ENCODE peak calls at places on chromosomes 4 and X, in five cellular contexts. H is fibroblast of lung, E is suprapubic skin, L is tibial nerve, A is HepG2. K is an unnamed sample.

GRCh38 chr4:168453146-168453545 is 27.1 kb downstream of the DDX60L start:
- DNase-seq in E (no peak), L (no peak), H (no peak), A (no peak), K (no peak)

GRCh38 chr4:186445040-186445439 is 110.3 kb downstream of the MTNR1A start:
- DNase-seq in L (no peak), H (no peak), A (no peak), E (no peak), K (no peak)

GRCh38 chr4:55830048-55830447 is 10.5 kb downstream of the EXOC1L start:
- DNase-seq in E (no peak), A (no peak), L (no peak), H (no peak), K (no peak)

GRCh38 chrX:130529531-130529930 is 127.7 kb downstream of the RBMX2 start:
- DNase-seq in H (no peak), A (no peak), L (no peak), E (no peak), K (no peak)

GRCh38 chr4:124640037-124640730 is 72.3 kb downstream of the ANKRD50 start:
- DNase-seq in L (no peak), A (no peak), E (no peak), H (peak; percentile 88), K (no peak)

GRCh38 chr4:102500371-102501175 is 586 bp upstream of the NFKB1 start:
- DNase-seq in A (peak; percentile 24), H (peak; percentile 58), L (peak; percentile 36), E (peak; percentile 80), K (peak; percentile 55)

GRCh38 chrX:97685753-97686152 is 802.0 kb downstream of the RPA4 start:
- DNase-seq in H (peak; percentile 47), A (peak; percentile 11), L (no peak), E (no peak), K (no peak)

GRCh38 chr4:88104902-88105610 is 53.4 kb downstream of the ABCG2 start:
- DNase-seq in A (no peak), E (no peak), H (peak; percentile 69), L (no peak), K (no peak)

GRCh38 chr4:128770807-128771206 is 38.7 kb upstream of the JADE1 start:
- DNase-seq in L (no peak), E (no peak), A (no peak), H (no peak), K (no peak)

GRCh38 chr4:25817059-25817681 is 45.6 kb downstream of the SEL1L3 start:
- DNase-seq in L (no peak), H (peak; percentile 46), A (no peak), E (no peak), K (no peak)

GRCh38 chr4:22534374-22534773 is 18.5 kb upstream of the ADGRA3 start:
- DNase-seq in H (no peak), E (no peak), A (no peak), L (no peak), K (no peak)

GRCh38 chr4:78022517-78022916 is 34.6 kb upstream of the FRAS1 start:
- DNase-seq in A (no peak), L (no peak), H (no peak), E (no peak), K (no peak)

GRCh38 chr4:95507147-95507546 is 41.6 kb downstream of the UNC5C start:
- DNase-seq in L (no peak), A (no peak), H (peak; percentile 26), E (no peak), K (no peak)

GRCh38 chr4:58649236-58649635 is 1539.1 kb upstream of the IGFBP7 start:
- DNase-seq in L (no peak), A (no peak), H (no peak), E (no peak), K (no peak)

GRCh38 chr4:22874334-22874912 is 181.7 kb downstream of the GBA3 start:
- DNase-seq in E (no peak), L (no peak), A (no peak), H (no peak), K (no peak)

GRCh38 chrX:115547448-115547847 is 13.5 kb upstream of the PLS3 start:
- DNase-seq in H (no peak), A (peak; percentile 7), L (no peak), E (no peak), K (no peak)

GRCh38 chr4:145097331-145097820 is 620 bp downstream of the ANAPC10 start:
- DNase-seq in A (no peak), E (no peak), L (no peak), H (no peak), K (no peak)

GRCh38 chr4:47536956-47537355 is 51.9 kb downstream of the ATP10D start:
- DNase-seq in A (no peak), L (no peak), E (no peak), H (peak; percentile 16), K (no peak)
- H3K36me3 ChIP-seq in A (no peaks in the 10 kb centered on the region), L (no peaks in the 10 kb centered on the region), E (peaks cover 28% of the 10 kb centered on the region), H (no peaks in the 10 kb centered on the region), K (no peaks in the 10 kb centered on the region)

GRCh38 chrX:10083809-10084208 is 73.0 kb upstream of the CLCN4 start:
- DNase-seq in H (no peak), L (no peak), A (no peak), E (no peak), K (no peak)
- H3K4me1 ChIP-seq in H (no peaks in the 10 kb centered on the region), L (no peaks in the 10 kb centered on the region), A (peaks cover 23% of the 10 kb centered on the region), E (peaks cover 25% of the 10 kb centered on the region), K (peaks cover 3% of the 10 kb centered on the region)

DNA sequence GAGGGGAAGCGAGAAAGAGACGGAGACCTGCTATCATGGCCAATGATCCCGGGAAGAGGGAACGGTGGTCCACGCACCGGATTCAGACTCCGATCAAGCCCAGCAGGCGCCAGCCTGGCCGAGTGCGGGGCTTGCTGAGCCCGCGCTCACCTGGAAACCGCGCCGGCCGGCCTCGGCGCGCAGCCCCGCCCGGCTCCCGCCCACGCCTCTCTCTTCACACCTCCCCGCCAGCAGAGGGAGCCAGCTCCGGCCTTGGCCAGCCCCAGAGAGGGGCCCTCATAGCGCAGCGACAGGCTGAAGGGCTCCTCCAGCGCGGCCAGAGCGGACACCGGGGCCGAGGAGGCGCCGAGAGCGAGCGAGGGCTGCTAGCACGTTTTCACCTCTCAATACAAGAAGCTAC is 36.8 kb upstream of the SPANXN2 start:
- DNase-seq in L (no peak), A (no peak), E (no peak), H (no peak), K (no peak)
- H3K9me3 ChIP-seq in L (no peaks in the 10 kb centered on the region), A (peaks cover 62% of the 10 kb centered on the region), E (no peaks in the 10 kb centered on the region), H (no peaks in the 10 kb centered on the region), K (no peaks in the 10 kb centered on the region)

DNA sequence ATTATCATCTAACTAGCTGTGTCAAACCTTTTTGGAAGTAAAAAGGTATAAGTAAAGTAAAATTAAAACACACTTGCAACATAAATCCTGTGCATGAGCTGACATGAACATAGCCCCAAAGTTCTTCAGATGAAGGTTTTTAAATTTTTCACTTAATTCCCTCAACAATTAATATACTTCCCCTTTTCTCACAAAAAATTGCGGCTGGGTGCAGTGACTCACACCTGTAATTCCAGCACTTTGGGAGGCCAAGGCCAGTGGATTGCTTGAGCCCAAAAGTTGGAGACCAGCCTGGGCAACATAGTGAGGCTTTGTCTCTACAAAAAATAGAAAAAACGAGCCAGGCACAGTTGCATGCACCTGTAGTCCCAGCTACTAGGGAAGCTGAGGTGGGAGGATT is 16.8 kb downstream of the RASGEF1B start:
- DNase-seq in L (no peak), E (no peak), H (no peak), A (no peak), K (no peak)
- H3K36me3 ChIP-seq in L (no peaks in the 10 kb centered on the region), E (peaks cover 23% of the 10 kb centered on the region), H (no peaks in the 10 kb centered on the region), A (no peaks in the 10 kb centered on the region), K (no peaks in the 10 kb centered on the region)

GRCh38 chrX:12984629-12985303 is 9.9 kb downstream of the TMSB4X start:
- DNase-seq in A (no peak), H (peak; percentile 73), E (no peak), L (no peak), K (no peak)
- H3K4me1 ChIP-seq in A (peaks cover 9% of the 10 kb centered on the region), H (peaks cover 4% of the 10 kb centered on the region), E (peaks cover 10% of the 10 kb centered on the region), L (no peaks in the 10 kb centered on the region), K (no peaks in the 10 kb centered on the region)

GRCh38 chrX:40015693-40016092 is 82.1 kb downstream of the BCOR start:
- DNase-seq in L (no peak), A (no peak), H (no peak), E (no peak), K (no peak)

GRCh38 chrX:40018021-40018420 is 79.7 kb downstream of the BCOR start:
- DNase-seq in L (no peak), A (no peak), E (no peak), H (no peak), K (no peak)

GRCh38 chrX:40012800-40013682 is 84.7 kb downstream of the BCOR start:
- DNase-seq in H (peak; percentile 64), L (peak; percentile 28), A (peak; percentile 67), E (peak; percentile 84), K (peak; percentile 68)

GRCh38 chrX:40012039-40012799 is 85.5 kb downstream of the BCOR start:
- DNase-seq in A (peak; percentile 63), E (peak; percentile 71), L (peak; percentile 24), H (peak; percentile 82), K (peak; percentile 41)

GRCh38 chrX:40016702-40017101 is 81.1 kb downstream of the BCOR start:
- DNase-seq in H (no peak), E (no peak), A (no peak), L (no peak), K (no peak)
- H3K9me3 ChIP-seq in H (no peaks in the 10 kb centered on the region), E (no peaks in the 10 kb centered on the region), A (no peaks in the 10 kb centered on the region), L (no peaks in the 10 kb centered on the region), K (peaks cover under 1% of the 10 kb centered on the region)

GRCh38 chrX:153952373-153953026 is 8.1 kb upstream of the RENBP start:
- DNase-seq in L (no peak), H (no peak), E (no peak), A (no peak), K (no peak)
- H3K36me3 ChIP-seq in L (peaks cover 5% of the 10 kb centered on the region), H (peaks cover 51% of the 10 kb centered on the region), E (peaks cover 75% of the 10 kb centered on the region), A (peaks cover 16% of the 10 kb centered on the region), K (no peaks in the 10 kb centered on the region)

DNA sequence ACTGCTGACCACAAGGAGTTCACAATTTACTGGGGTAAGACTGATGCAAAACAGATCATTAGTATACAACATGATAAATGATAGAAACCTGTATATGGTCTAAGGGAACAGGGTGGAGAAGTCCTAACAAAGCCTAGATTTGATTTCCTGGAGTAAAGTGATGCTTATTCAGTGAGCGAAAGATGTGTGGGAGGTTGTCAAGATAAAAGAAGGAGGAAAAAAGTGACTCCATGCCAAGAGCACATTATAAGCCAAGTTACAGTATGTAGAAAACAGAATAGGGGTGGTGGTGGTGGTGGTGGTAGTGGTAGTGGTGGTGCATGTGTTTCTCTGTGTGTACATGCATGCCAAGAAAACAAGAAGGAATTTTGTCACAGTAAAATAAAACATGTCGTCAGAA is 325.2 kb downstream of the MAPK10 start:
- DNase-seq in H (no peak), A (no peak), E (no peak), L (no peak), K (no peak)
- H3K4me1 ChIP-seq in H (peaks cover 3% of the 10 kb centered on the region), A (no peaks in the 10 kb centered on the region), E (peaks cover 26% of the 10 kb centered on the region), L (no peaks in the 10 kb centered on the region), K (peaks cover 11% of the 10 kb centered on the region)

K was measured in psoas muscle.